ENCODE peak calls at places on chromosomes 3 and 15, in five cellular contexts. D, N, A, E and O are unnamed samples. For H3K4me1, the result is how much of the 10 kb centered on the place peaks cover.

GRCh38 chr3:74500257-74500656 is 114.2 kb downstream of the CNTN3 start:
- DNase-seq in N (no peak), D (no peak), E (no peak), A (no peak), O (no peak)

GRCh38 chr15:42032376-42033213 is 11.8 kb upstream of the PLA2G4E start:
- DNase-seq in D (no peak), A (no peak), N (no peak), E (no peak), O (no peak)

GRCh38 chr3:190432216-190432615 is 17.5 kb downstream of the TMEM207 start:
- DNase-seq in N (no peak), E (no peak), D (no peak), A (no peak), O (no peak)

GRCh38 chr3:66423791-66424190 is 77.0 kb downstream of the LRIG1 start:
- DNase-seq in N (no peak), A (no peak), E (no peak), D (no peak), O (no peak)

GRCh38 chr3:24680214-24680967 is 185.7 kb upstream of the THRB start:
- DNase-seq in E (peak), D (peak), N (peak), A (peak), O (peak)

GRCh38 chr3:167497903-167498302 is 24.1 kb upstream of the SERPINI2 start:
- DNase-seq in E (no peak), A (no peak), N (no peak), D (no peak), O (no peak)

GRCh38 chr3:151675858-151676615 is 57.7 kb upstream of the AADACL2 start:
- DNase-seq in D (no peak), E (no peak), N (no peak), A (no peak), O (no peak)

GRCh38 chr3:58646503-58646902 is 20.1 kb downstream of the FAM3D start:
- DNase-seq in N (no peak), A (no peak), E (no peak), D (no peak), O (no peak)

GRCh38 chr15:28037969-28038640 is 61.0 kb downstream of the OCA2 start:
- DNase-seq in A (no peak), N (peak), D (no peak), E (no peak), O (no peak)

GRCh38 chr15:92385096-92385495 is 8.6 kb upstream of the ST8SIA2 start:
- DNase-seq in N (no peak), A (no peak), E (no peak), D (no peak), O (no peak)

GRCh38 chr3:194215392-194215791 is 79.4 kb downstream of the HES1 start:
- DNase-seq in D (no peak), E (no peak), N (no peak), A (no peak), O (no peak)

GRCh38 chr15:33700695-33701303 is 267.5 kb upstream of the CHRM5 start:
- DNase-seq in E (peak), A (peak), N (peak), D (peak), O (peak)

GRCh38 chr3:4582634-4583033 is 89.5 kb downstream of the ITPR1 start:
- DNase-seq in N (no peak), A (no peak), E (no peak), D (no peak), O (no peak)
- H3K4me1 ChIP-seq in N (under half), A (half or more), E (under half), D (under half), O (under half)

DNA sequence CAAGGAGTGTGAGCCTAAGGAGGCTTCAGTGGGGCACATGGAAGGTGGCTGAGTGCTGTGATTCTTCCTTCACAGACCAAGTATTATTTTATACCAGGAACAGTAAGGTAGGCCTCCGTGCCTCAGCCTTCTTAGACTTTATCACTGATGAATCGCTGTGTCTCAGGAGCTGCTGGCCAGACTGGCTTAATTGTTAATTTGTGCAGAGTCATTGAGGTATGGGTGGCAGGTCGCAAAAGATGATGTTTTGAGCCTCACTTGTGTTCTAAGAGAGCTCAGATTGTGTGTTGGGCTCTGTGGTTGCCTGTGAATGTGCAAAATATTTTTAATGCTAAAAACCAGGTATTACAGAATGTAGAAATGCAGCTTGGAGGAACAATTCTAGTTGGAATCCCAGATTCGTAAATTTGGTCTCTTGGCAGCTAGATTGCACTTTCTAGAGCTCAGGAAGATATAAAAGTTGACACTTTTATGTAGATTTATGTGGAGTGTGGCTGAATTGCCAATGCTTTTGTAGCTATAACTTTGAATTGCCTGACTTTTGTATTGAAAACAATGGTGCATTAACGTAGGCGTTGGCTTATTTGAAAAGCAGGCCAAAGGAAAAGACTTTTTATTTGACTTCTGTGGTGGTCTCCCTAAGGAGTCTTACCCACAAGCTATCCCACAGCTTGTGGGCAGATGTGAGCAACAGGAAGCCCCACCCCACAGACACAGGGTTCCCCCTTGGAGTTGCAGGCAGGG is 53.4 kb downstream of the LARS2 start:
- DNase-seq in N (peak), E (no peak), A (no peak), D (no peak), O (no peak)
- H3K27ac ChIP-seq in N (peak), E (no peak), A (no peak), D (no peak), O (no peak)

DNA sequence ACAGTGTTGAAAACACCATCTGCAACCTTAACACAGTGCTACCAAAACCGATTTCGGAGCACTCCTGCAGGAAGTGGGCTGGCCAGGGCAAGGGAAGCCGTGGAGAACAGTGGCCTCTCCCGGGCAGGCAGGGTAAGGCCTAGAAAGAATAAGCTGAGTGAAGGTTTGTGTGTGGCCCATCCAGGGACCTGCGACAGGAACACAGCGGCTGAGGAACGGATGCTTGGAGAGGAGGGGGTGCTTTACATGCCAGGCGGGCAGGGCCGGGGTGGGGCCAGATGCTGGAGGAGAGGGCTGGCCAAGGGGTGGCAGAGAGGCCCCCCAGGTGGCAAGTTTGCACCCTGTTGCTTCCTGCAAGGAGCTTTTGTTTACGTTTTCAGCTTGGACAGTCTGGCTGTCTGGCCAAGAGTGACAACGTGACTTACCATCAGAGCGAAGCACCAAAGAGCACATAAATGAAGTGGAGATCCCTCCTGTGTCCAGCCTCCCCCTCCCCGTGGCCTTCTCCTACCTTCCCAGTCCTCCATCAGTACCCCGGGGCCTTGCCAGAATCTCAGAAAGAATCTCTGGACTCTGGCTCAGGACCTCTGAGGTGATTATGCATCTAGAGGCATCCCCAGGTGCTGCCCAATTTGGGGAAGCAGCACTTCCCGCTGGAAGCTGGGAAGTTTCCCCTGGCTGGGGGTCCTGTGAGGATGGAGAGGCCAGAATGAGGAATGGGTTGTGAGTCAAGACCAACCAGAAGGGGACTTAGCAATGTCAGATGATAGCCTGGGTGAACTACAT is 156.4 kb downstream of the PGPEP1L start:
- DNase-seq in A (peak), D (peak), E (peak), N (peak), O (peak)
- H3K4me1 ChIP-seq in A (half or more), D (under half), E (under half), N (under half), O (under half)

GRCh38 chr15:43408789-43409188 is 37.9 kb downstream of the TUBGCP4 start:
- DNase-seq in N (no peak), D (no peak), A (no peak), E (no peak), O (no peak)
- H3K27ac ChIP-seq in N (no peak), D (no peak), A (no peak), E (no peak), O (no peak)